ENCODE peak calls at places on chromosomes 7 and 10, in seven cellular contexts. F is LoVo, Q is bronchial epithelial cell, P is right lobe of liver, G is osteocyte, N is HT-29, C is choroid plexus epithelial cell. B is an unnamed sample.

GRCh38 chr10:24951201-24952145 is 933 bp downstream of the PRTFDC1 start:
- DNase-seq in Q (no peak), G (no peak), F (no peak), C (peak; percentile 59), P (no peak), N (peak; percentile 48), B (peak; percentile 4)

GRCh38 chr10:54940418-54940817 is 139.4 kb upstream of the PCDH15 start:
- DNase-seq in N (peak; percentile 22), G (no peak), Q (no peak), P (no peak), C (peak; percentile 4), F (no peak), B (no peak)

GRCh38 chr10:118669020-118669766 is 73.7 kb upstream of the PRLHR start:
- DNase-seq in F (no peak), Q (no peak), N (no peak), P (no peak), G (no peak), C (peak; percentile 47), B (peak; percentile 71)

GRCh38 chr7:39948932-39949928 is 826 bp upstream of the CDK13 start:
- DNase-seq in N (peak; percentile 100), F (peak; percentile 100), Q (peak; percentile 98), G (peak; percentile 99), P (peak; percentile 99), C (peak; percentile 100), B (peak; percentile 96)

GRCh38 chr10:114087655-114088054 is 44.0 kb downstream of the ADRB1 start:
- DNase-seq in N (no peak), G (no peak), C (no peak), Q (no peak), P (no peak), F (no peak), B (no peak)

GRCh38 chr10:1050555-1050954 is 1.6 kb upstream of the IDI1 start:
- DNase-seq in Q (peak; percentile 46), P (peak; percentile 62), C (no peak), G (no peak), N (peak; percentile 70), F (peak; percentile 58), B (no peak)

GRCh38 chr7:67377939-67378862 is 381.6 kb downstream of the TYW1 start:
- DNase-seq in N (peak; percentile 88), C (peak; percentile 89), G (no peak), Q (peak; percentile 35), P (peak; percentile 73), F (peak; percentile 63), B (peak; percentile 65)

GRCh38 chr7:23594879-23595604 is 2.1 kb upstream of the CCDC126 start:
- DNase-seq in G (no peak), P (no peak), F (no peak), C (peak; percentile 23), N (no peak), Q (peak; percentile 79), B (no peak)

GRCh38 chr7:98771519-98772241 is 98.1 kb downstream of the TMEM130 start:
- DNase-seq in G (no peak), F (no peak), P (no peak), Q (peak; percentile 6), N (no peak), C (peak; percentile 25), B (no peak)